ENCODE peak calls at places on chromosome 19, in seven cellular contexts. Q is SK-N-SH, D is H1, J is HepG2, F is GM12878, T is K562, B is HCT116. A is an unnamed sample.

GRCh38 chr19:17074628-17075034 is 621 bp downstream of the HAUS8 start:
- DNase-seq in T (no peak), D (no peak), J (no peak), B (no peak), F (no peak), Q (no peak), A (no peak)

GRCh38 chr19:56725829-56726424 is 54.4 kb upstream of the ZNF835 start:
- DNase-seq in T (no peak), B (no peak), Q (peak), F (no peak), J (no peak), D (no peak), A (no peak)

GRCh38 chr19:6802336-6803035 is 30.0 kb downstream of the VAV1 start:
- DNase-seq in T (peak), F (peak), D (no peak), Q (no peak), B (peak), J (no peak), A (peak)

GRCh38 chr19:57769345-57770131 is at the start of gene ZNF586:
- DNase-seq in D (peak), T (peak), Q (peak), F (peak), B (peak), J (no peak), A (peak)

GRCh38 chr19:48868196-48868886 is at the start of gene PLEKHA4:
- DNase-seq in J (no peak), T (peak), D (no peak), F (no peak), Q (peak), B (no peak), A (peak)

GRCh38 chr19:18059297-18059696 is 27.4 kb downstream of the IL12RB1 start:
- DNase-seq in Q (no peak), F (no peak), J (no peak), B (no peak), D (no peak), T (no peak), A (no peak)

GRCh38 chr19:50869479-50869878 is 3.8 kb upstream of the KLK2 start:
- DNase-seq in D (no peak), J (no peak), Q (no peak), F (no peak), B (no peak), T (no peak), A (no peak)

GRCh38 chr19:52640916-52641315 is 2.8 kb upstream of the ZNF83 start:
- DNase-seq in D (peak), B (no peak), Q (peak), J (no peak), T (peak), F (no peak), A (peak)

GRCh38 chr19:57934820-57935665 is at the start of gene ZNF418:
- DNase-seq in F (peak), Q (no peak), D (peak), T (peak), B (no peak), J (no peak), A (peak)

GRCh38 chr19:10525636-10526035 is 8.4 kb upstream of the S1PR5 start:
- DNase-seq in B (no peak), J (no peak), Q (no peak), F (no peak), T (no peak), D (no peak), A (no peak)

GRCh38 chr19:47676811-47677210 is 36.4 kb upstream of the EHD2 start:
- DNase-seq in F (no peak), J (no peak), Q (no peak), T (no peak), B (no peak), D (no peak), A (no peak)

GRCh38 chr19:49210108-49210900 is 52.7 kb downstream of the TRPM4 start:
- DNase-seq in T (peak), Q (peak), F (no peak), B (no peak), J (no peak), D (peak), A (peak)

GRCh38 chr19:2289714-2290435 is 7.9 kb upstream of the PEAK3 start:
- DNase-seq in B (no peak), T (peak), D (no peak), J (no peak), Q (no peak), F (peak), A (no peak)
- TF ChIP-seq MAX in B (no peak), T (peak), D (no peak), J (no peak), Q (no peak), F (peak), A (no peak)

DNA sequence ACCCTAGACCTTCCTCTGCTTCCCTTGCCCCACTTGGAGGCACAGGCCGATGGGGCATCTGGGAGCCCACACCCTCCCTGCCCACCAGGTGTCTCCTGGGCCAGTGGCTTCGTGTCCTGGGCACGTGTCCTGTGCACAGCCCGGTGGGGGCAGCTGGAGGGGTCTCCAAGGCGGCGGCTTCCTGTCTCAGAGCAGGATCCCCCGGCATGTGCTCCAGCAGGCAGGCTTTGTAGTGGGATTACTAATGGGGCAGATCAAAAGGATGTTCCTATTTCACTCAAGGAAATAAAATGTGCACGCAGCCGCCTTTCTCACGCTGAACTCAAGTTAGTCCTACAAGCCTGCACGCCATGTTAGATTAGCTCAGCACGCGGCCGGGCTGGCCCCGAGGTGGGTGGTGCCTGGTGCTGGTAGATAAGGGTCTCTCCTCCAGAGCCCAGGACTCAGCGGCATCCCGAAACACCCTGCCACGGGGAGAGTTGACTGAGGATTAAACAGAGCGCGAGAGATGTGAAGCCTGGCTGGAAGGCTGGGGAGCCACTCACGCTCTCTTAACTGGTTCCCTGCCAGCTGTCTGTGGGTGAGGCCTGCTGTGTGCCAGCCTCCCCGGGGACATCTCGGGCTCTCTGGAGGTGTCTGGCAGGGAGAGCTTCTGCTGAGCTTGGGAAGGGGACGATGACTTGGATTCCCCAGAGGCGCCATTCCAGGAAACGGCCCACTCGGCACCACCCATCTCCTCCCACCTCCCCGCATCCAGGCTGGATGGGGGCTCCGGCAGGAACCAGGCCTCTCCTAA is 122.1 kb downstream of the KDM4B start:
- DNase-seq in F (no peak), Q (peak), B (no peak), T (peak), J (no peak), D (no peak), A (no peak)
- H3K9ac ChIP-seq in F (no peak), Q (no peak), B (no peak), T (peak), J (no peak), D (no peak), A (no peak)

GRCh38 chr19:43983912-43984686 is at the start of gene ZNF155:
- DNase-seq in B (peak), Q (peak), J (peak), D (peak), T (peak), F (peak), A (peak)

GRCh38 chr19:43983544-43983911 is 460 bp upstream of the ZNF155 start:
- DNase-seq in T (no peak), B (no peak), Q (no peak), F (no peak), J (no peak), D (no peak), A (no peak)

GRCh38 chr19:43984687-43985000 is 656 bp downstream of the ZNF155 start:
- DNase-seq in Q (peak), D (no peak), T (no peak), F (no peak), B (no peak), J (no peak), A (no peak)
- H3K4me2 ChIP-seq in Q (peak), D (peak), T (peak), F (peak), B (peak), J (peak), A (peak)

DNA sequence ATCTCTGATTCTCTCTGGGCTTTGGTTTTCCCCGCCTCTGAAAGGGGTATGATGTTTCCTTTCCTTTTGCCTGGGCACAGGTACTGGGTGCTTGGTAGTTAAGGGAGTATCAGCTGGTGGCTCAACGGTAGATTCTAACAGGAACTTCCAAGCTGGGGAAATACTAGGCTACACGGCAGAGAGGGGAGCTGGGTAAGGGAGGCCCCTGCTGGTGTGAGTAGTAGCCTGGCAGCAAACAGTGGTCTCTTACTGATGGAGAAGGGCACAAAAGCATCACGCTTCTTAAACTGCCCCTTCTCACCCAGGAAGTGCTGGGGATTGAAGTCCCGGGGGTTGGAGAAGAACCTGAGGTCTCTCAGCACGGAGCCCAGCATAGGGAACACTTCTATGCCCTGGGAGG is 26.9 kb upstream of the CYP2A7 start:
- DNase-seq in Q (no peak), F (no peak), B (no peak), D (no peak), T (no peak), J (no peak), A (peak)
- TF ChIP-seq MAX in Q (no peak), F (no peak), B (no peak), D (no peak), T (no peak), J (no peak), A (no peak)

DNA sequence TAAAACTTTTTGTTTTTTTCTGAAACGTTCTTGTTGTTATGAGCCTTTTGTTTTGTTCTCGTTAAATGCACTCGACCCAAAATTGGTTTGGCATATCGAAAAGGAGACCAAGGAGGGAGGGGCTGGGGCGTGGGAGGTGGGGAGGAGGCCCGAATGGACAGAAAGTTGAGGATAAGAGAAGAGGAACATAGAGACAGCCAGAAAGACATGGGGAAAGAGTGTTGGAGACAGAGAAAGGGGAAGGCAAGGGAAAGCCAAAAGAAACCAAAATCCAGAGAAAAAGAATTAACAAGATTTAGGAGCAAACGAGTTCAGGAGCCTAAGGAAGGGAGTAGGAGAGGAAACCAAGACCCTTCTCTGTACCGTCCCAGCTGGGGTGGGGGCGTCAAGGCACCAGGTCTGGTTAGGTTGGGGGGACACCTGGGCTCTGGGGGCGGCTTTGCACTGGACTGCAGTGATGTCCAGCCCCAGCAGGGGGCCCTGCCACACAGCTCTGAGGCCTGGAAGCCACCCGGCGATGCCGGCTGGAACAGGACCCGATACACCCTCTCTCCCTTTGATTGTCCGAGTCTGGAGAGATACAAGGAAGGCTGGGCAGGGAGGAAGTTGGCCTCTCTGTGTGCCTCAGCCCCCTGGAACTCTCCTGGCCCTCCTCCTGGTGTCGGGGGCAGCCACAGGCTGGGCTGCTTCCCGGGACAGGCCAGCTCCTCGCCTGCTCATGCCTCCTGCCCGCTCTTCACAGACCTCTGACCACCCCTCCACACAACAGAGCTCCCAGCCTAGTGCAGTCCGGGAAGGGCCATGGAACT is 11.6 kb upstream of the ASF1B start:
- DNase-seq in J (peak), D (no peak), F (no peak), T (peak), Q (peak), B (peak), A (peak)
- H3K9ac ChIP-seq in J (peak), D (no peak), F (no peak), T (peak), Q (no peak), B (peak), A (no peak)

DNA sequence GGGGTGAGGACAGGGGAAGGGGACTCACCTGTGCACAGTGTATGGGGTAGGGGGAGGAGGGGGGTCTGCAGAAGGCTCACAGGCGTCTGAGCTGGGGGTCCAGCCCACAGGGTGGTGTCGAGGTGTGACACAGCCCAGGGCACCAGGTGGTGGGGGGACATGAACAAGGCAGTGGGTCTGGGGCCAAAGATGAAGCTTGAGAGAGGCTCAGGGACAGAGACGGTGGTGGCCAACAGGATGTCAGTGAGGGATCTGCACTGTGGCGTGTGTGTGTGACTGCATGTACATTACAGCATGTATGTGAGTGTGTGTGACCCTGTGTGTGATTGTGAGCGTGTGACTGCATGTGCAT is 1.7 kb downstream of the ADAMTS10 start:
- DNase-seq in F (no peak), D (no peak), T (no peak), J (no peak), Q (no peak), B (no peak), A (no peak)
- H3K4me2 ChIP-seq in F (no peak), D (peak), T (no peak), J (peak), Q (peak), B (peak), A (peak)

DNA sequence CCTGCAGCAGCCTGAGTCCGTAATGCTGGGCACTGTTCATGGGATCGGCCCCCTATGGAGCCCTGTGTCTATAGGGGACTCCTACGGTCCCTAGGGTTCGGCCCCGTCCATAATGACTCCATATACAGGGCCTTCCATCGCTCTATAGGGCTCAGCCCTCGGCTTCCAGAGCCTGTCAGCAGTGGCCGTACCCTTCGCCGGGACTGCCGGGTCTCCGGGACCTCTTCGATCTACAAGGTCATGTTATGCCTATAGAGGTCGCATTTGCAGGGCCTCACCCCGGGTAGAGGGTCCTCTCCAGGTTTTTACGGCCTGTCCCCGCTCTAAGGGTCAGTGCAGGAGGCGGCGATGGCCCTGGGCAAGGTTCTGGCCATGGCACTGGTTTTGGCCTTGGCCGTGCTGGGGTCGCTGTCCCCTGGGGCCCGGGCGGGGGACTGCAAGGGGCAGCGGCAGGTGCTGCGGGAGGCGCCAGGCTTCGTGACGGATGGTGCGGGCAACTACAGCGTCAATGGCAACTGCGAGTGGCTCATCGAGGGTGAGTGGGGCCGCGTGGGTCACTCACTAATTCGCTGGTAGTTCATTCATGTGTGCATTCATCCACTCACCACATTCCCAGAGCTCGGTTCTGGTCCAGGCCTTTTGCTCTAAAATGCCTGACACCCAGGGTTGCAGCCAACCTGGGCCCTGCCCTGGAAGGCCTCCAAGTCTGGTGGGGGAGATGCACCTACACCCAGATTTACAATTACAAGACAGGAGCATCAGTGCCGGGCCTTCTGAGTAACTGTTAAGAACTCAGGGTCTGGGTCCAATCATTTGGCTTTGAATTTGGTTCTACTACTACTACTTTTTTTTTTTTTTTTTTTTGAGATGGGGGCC is 699 bp downstream of the MEGF8 start:
- DNase-seq in Q (peak), D (no peak), J (no peak), F (no peak), B (no peak), T (peak), A (no peak)
- TF ChIP-seq MAX in Q (no peak), D (no peak), J (no peak), F (no peak), B (no peak), T (no peak), A (no peak)